ENCODE peak calls at places on chromosomes 2 and 18, in seven cellular contexts. A is fibroblast of pulmonary artery, S is endothelial cell, F is GM12865, V is T follicular helper cell, C is NCI-H1694, D is HepG2. K is an unnamed sample.

GRCh38 chr2:127418300-127419111 is at the start of gene PROC:
- DNase-seq in A (no peak), S (no peak), F (no peak), V (no peak), C (no peak), D (peak; percentile 93), K (no peak)

GRCh38 chr2:223414646-223415045 is 187.5 kb downstream of the SCG2 start:
- DNase-seq in A (peak; percentile 83), S (no peak), F (no peak), V (no peak), C (no peak), D (no peak), K (no peak)

GRCh38 chr2:224072541-224073188 is 33.6 kb upstream of the SERPINE2 start:
- DNase-seq in A (peak; percentile 66), S (no peak), F (no peak), V (no peak), C (peak; percentile 34), D (no peak), K (no peak)

GRCh38 chr2:216717907-216718615 is 22.7 kb upstream of the IGFBP5 start:
- DNase-seq in A (no peak), S (no peak), F (no peak), V (no peak), C (no peak), D (no peak), K (no peak)

GRCh38 chr2:133658020-133658903 is 90.0 kb upstream of the NCKAP5 start:
- DNase-seq in A (no peak), S (peak; percentile 9), F (peak; percentile 7), V (no peak), C (no peak), D (no peak), K (no peak)

GRCh38 chr2:136175466-136175865 is 57.5 kb upstream of the CXCR4 start:
- DNase-seq in A (no peak), S (no peak), F (no peak), V (no peak), C (no peak), D (no peak), K (no peak)

GRCh38 chr2:72925328-72925943 is 8.1 kb downstream of the EMX1 start:
- DNase-seq in A (no peak), S (no peak), F (no peak), V (no peak), C (no peak), D (no peak), K (no peak)

GRCh38 chr2:134195341-134195740 is 58.5 kb upstream of the MGAT5 start:
- DNase-seq in A (no peak), S (no peak), F (no peak), V (no peak), C (no peak), D (no peak), K (no peak)

GRCh38 chr2:209145941-209146681 is 277.7 kb upstream of the MAP2 start:
- DNase-seq in A (no peak), S (no peak), F (no peak), V (no peak), C (no peak), D (no peak), K (no peak)

GRCh38 chr2:208265807-208266640 is at the start of gene PIKFYVE:
- DNase-seq in A (peak; percentile 99), S (peak; percentile 89), F (peak; percentile 98), V (peak; percentile 79), C (peak; percentile 96), D (peak; percentile 99), K (peak; percentile 98)

GRCh38 chr2:30450025-30450424 is 3.0 kb downstream of the LCLAT1 start:
- DNase-seq in A (no peak), S (no peak), F (no peak), V (no peak), C (no peak), D (no peak), K (no peak)

GRCh38 chr2:150486539-150487484 is 655 bp downstream of the RND3 start:
- DNase-seq in A (no peak), S (peak; percentile 37), F (no peak), V (no peak), C (peak; percentile 33), D (no peak), K (no peak)

GRCh38 chr18:79498662-79499061 is 102.9 kb downstream of the NFATC1 start:
- DNase-seq in A (no peak), S (no peak), F (no peak), V (no peak), C (no peak), D (no peak), K (no peak)